ENCODE peak calls at places on chromosomes 7 and 10, in five cellular contexts. J is body of pancreas, F is adrenal gland, W is K562, R is lower lobe of right lung. O is an unnamed sample. For H3K4me1, the result is how much of the 10 kb centered on the place peaks cover.

GRCh38 chr10:25974897-25975459 is 40.9 kb downstream of the MYO3A start:
- DNase-seq in J (no peak), W (no peak), F (no peak), R (no peak), O (no peak)

GRCh38 chr7:98758157-98758556 is 111.7 kb downstream of the TMEM130 start:
- DNase-seq in R (no peak), J (no peak), F (no peak), W (no peak), O (no peak)

GRCh38 chr7:158413962-158414961 is 173.4 kb downstream of the PTPRN2 start:
- DNase-seq in F (no peak), J (no peak), W (no peak), R (no peak), O (no peak)

GRCh38 chr10:69409968-69410367 is 6.8 kb downstream of the TACR2 start:
- DNase-seq in R (no peak), W (peak), F (peak), J (peak), O (no peak)

GRCh38 chr10:132519382-132520146 is 18.0 kb upstream of the INPP5A start:
- DNase-seq in F (no peak), W (no peak), R (peak), J (no peak), O (peak)

GRCh38 chr10:11035318-11035920 is 17.7 kb downstream of the CELF2 start:
- DNase-seq in F (peak), W (no peak), R (no peak), J (peak), O (peak)

GRCh38 chr10:114174462-114175190 is 623 bp upstream of the CCDC186 start:
- DNase-seq in W (no peak), J (peak), F (peak), R (peak), O (peak)

GRCh38 chr7:103560136-103560535 is 114.1 kb upstream of the SLC26A5 start:
- DNase-seq in F (no peak), J (no peak), W (no peak), R (no peak), O (no peak)

GRCh38 chr10:28939352-28940157 is 262.2 kb downstream of the BAMBI start:
- DNase-seq in F (peak), J (peak), R (peak), W (peak), O (no peak)

GRCh38 chr7:140923358-140924006 is 1.2 kb downstream of the BRAF start:
- DNase-seq in R (no peak), J (peak), W (peak), F (peak), O (no peak)

GRCh38 chr7:768881-769504 is 41.9 kb upstream of the PRKAR1B start:
- DNase-seq in R (no peak), W (peak), J (no peak), F (peak), O (no peak)

GRCh38 chr10:124469956-124470484 is 8.4 kb downstream of the LHPP start:
- DNase-seq in J (no peak), F (no peak), R (no peak), W (no peak), O (no peak)

GRCh38 chr10:18104223-18104872 is 35.9 kb upstream of the CACNB2 start:
- DNase-seq in R (peak), J (peak), W (peak), F (peak), O (no peak)

GRCh38 chr10:80471715-80472233 is 17.7 kb downstream of the TSPAN14 start:
- DNase-seq in R (no peak), F (no peak), J (no peak), W (no peak), O (peak)

GRCh38 chr7:84524714-84525694 is 330.4 kb upstream of the SEMA3A start:
- DNase-seq in F (no peak), W (no peak), R (no peak), J (no peak), O (no peak)

GRCh38 chr7:95027181-95027872 is 119.9 kb downstream of the PPP1R9A start:
- DNase-seq in R (no peak), W (no peak), F (no peak), J (no peak), O (no peak)

GRCh38 chr10:122308487-122309141 is 37.5 kb downstream of the BTBD16 start:
- DNase-seq in F (peak), J (no peak), W (no peak), R (no peak), O (no peak)

GRCh38 chr10:122550983-122551382 is 9.6 kb upstream of the DMBT1 start:
- DNase-seq in J (no peak), F (no peak), R (no peak), W (no peak), O (no peak)

GRCh38 chr7:44286182-44286617 is 39.2 kb downstream of the CAMK2B start:
- DNase-seq in F (peak), J (peak), R (no peak), W (peak), O (peak)

GRCh38 chr7:13540429-13540828 is 449.0 kb downstream of the ETV1 start:
- DNase-seq in W (no peak), R (no peak), J (no peak), F (no peak), O (no peak)

GRCh38 chr10:58704226-58705200 is 191.8 kb downstream of the BICC1 start:
- DNase-seq in W (no peak), R (no peak), F (peak), J (no peak), O (no peak)

GRCh38 chr7:107232568-107233090 is 63.8 kb downstream of the HBP1 start:
- DNase-seq in F (no peak), R (no peak), W (no peak), J (no peak), O (no peak)

GRCh38 chr7:65239707-65240352 is 133.8 kb upstream of the ZNF92 start:
- DNase-seq in W (no peak), R (peak), F (peak), J (peak), O (no peak)

GRCh38 chr10:31927597-31928530 is 767 bp downstream of the ARHGAP12 start:
- DNase-seq in W (peak), R (peak), J (peak), F (peak), O (peak)

GRCh38 chr10:6838118-6838517 is 258.0 kb upstream of the PRKCQ start:
- DNase-seq in R (no peak), F (no peak), W (no peak), J (no peak), O (no peak)

GRCh38 chr10:17905491-17905890 is 46.2 kb upstream of the SLC39A12 start:
- DNase-seq in W (no peak), R (no peak), F (no peak), J (no peak), O (no peak)

DNA sequence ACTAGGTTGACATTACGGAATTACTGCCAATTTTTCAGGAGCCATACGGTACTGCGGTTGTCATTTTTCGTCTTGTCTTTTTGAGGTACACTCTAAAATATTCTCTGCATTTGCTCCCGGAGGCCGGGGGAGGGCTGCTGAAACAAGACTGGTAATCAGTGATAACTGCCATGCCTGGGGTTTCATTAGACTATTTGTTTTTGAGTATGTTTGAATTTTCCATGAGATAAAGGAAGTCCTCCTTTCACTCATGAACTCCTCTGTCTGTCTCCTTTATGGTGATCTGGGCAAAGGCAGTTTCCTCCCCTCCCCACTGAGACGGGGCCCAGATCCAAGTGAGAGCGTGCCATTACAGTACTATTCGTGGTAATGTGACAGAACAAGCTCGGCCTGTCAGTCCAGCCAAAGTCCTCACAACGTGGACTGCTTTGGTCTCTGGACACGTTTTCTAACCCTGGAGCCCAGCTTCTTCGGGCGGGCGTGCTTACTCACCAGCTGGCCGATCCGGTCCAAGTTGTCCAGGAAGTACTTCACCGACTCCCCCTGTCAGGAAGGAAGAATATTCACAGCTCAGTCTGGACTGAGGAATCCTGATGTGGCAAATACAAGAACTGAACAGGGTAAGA is 45.1 kb downstream of the AMZ1 start:
- DNase-seq in F (peak), R (no peak), W (peak), J (peak), O (peak)
- H3K4me1 ChIP-seq in F (under half), R (half or more), W (half or more), J (under half), O (under half)

GRCh38 chr7:126791306-126791705 is 461.4 kb downstream of the GRM8 start:
- DNase-seq in J (no peak), W (no peak), F (peak), R (no peak), O (no peak)

GRCh38 chr7:126792501-126792900 is 460.2 kb downstream of the GRM8 start:
- DNase-seq in R (no peak), W (no peak), F (no peak), J (no peak), O (no peak)

DNA sequence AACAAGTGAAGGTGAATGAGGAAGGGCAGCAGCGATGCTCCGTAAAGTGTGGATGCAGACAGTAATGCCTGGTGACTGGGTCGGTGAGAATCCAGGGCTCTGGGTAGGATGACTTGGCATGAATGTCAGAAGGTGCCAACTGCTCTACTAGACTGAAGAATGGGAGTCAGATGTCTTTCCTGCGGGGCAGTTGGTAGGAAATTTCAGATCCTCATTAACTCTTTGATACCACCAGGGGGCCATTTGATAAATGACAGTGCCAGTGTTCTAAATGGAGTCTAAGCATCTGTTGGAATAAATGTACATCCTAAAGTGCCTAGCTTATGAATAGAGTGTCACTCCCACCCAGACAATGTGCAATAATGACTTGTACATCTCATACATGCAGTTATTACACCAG is 462.0 kb downstream of the GRM8 start:
- DNase-seq in W (no peak), R (no peak), J (no peak), F (no peak), O (no peak)
- TF ChIP-seq CTCF in W (peak), R (no peak), J (no peak), F (no peak), O (peak)

GRCh38 chr10:79136227-79137005 is 67.7 kb downstream of the ZMIZ1 start:
- DNase-seq in J (no peak), W (no peak), R (no peak), F (no peak), O (no peak)

GRCh38 chr10:79137404-79137803 is 68.6 kb downstream of the ZMIZ1 start:
- DNase-seq in R (no peak), J (no peak), F (no peak), W (no peak), O (no peak)

GRCh38 chr10:79137826-79138225 is 69.1 kb downstream of the ZMIZ1 start:
- DNase-seq in F (no peak), R (no peak), J (peak), W (no peak), O (no peak)

GRCh38 chr10:79133386-79133785 is 64.6 kb downstream of the ZMIZ1 start:
- DNase-seq in J (no peak), R (no peak), F (no peak), W (no peak), O (no peak)

DNA sequence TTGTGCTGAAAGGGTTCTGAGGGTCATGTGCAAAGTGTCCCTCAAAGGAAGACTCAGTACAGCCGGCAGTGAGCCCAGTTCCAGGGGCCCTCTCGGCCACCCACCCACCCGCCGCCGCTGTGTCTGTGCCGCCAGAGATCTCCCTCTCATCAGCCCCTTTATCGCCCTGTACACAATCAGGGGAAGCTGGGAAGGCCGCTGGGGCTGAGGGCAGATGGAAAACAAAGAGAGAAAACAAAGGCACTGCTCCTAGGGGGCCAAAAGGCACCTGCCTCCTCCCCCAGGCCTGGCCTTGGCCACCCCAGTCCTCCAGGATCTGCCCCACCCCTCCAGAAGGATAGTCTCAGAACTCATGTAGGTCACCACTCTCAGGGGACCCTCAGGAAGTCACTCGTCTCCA is 67.0 kb downstream of the ZMIZ1 start:
- DNase-seq in F (no peak), J (no peak), W (no peak), R (no peak), O (no peak)
- H3K4me1 ChIP-seq in F (half or more), J (under half), W (half or more), R (half or more), O (under half)

GRCh38 chr7:74625446-74625845 is 32.1 kb upstream of the GTF2I start:
- DNase-seq in R (no peak), F (peak), J (peak), W (peak), O (no peak)
- TF ChIP-seq CTCF in R (peak), F (peak), J (no peak), W (peak), O (peak)

DNA sequence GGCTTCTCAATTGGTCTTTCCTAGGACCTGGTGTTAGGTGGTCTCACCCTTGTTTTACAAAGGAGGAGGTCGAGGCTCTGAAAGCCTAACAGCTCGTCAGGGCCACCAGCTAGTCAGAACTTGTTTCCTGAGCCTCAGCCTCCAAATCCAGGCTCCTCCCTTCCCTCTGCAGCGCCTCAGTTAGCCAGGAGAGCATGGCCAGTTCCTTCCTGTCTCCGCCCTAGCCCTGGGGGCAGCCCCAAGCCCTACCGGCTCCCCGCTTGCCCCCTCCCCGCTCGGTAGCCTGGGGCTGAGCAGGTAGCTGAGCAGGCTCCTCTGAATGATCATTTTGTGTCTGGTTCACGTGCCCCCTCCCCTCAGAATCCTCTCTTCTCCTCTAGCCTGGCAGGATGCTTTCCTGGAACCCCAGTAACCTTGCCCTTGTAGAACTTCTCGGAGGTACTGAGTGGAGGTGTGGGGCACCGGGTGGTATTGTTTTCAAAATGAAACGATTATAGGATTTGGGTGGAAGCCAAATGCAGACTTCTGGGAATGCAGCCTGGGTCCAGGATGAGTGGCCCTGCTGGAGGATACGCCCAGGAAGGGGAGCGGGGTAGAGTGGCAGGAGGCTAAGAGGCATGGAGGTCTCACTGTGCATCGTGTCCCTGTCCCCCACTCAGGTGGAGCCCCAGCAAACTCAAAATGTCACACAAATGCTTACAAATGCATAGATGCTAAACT is 109.3 kb upstream of the PPIF start:
- DNase-seq in J (no peak), F (no peak), R (no peak), W (no peak), O (no peak)
- H3K4me1 ChIP-seq in J (under half), F (half or more), R (half or more), W (under half), O (under half)

DNA sequence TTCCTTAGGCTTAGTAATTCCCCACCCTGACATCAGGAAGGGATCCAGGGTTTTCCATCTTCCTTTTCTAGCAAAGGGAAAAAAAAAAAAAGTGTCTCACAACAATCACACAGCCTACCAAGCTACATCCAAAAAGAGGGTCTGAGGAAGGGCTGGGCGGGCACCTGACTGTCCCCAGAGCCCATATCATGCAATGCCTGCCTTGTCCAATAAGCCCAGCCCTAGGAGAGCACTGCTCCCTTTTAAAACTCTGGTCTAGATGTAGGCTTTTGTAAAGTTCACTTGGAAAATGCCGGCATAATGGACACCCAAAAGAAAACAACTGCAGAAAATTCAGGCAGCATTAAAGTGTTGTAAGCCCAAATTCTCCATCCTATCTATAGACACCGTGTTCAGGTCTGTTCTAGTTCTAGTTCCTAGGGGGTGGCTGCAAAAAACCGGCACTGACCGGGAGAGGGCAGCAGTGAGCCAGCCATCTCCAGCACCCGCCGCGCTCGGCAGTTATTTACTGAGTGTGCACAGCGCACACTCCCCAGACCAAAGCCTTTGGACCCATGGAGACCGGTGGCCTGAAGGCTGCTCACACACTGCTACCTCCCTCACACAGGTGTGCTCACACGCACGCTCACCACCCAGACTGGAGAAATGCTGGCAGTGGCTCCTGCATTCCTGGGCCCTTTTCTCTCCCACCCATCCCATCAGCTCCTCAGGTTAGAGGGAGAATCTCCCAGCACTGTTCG is 48.7 kb downstream of the PODXL start:
- DNase-seq in W (peak), R (peak), J (peak), F (peak), O (no peak)
- TF ChIP-seq CTCF in W (peak), R (peak), J (peak), F (peak), O (peak)

GRCh38 chr7:50364645-50365044 is 60.1 kb downstream of the IKZF1 start:
- DNase-seq in R (no peak), F (no peak), W (no peak), J (no peak), O (no peak)

GRCh38 chr7:50367570-50367969 is 63.1 kb downstream of the IKZF1 start:
- DNase-seq in J (no peak), W (no peak), R (no peak), F (no peak), O (no peak)

GRCh38 chr7:50368366-50368765 is 63.9 kb downstream of the IKZF1 start:
- DNase-seq in F (no peak), W (no peak), J (no peak), R (no peak), O (no peak)

GRCh38 chr7:50367098-50367497 is 62.6 kb downstream of the IKZF1 start:
- DNase-seq in W (no peak), F (no peak), J (no peak), R (no peak), O (no peak)

DNA sequence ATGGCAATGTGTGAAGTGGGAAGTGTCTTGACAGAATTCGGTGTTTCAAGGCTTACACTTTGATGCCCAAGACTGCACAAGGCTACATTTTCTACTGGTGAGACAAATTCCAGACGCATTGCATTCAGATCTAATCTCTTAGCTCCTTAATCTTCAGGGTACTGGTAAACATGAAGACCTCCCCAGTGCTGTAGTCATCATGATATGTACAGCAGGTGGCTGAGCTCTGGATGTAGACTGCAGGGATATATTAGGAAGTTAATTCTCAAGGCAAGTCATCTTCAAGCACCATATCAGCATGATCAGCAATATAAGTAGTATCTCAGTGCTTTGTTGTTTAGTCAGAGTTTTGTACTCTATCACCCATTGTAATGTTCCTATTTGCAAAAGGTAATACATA is 61.8 kb downstream of the IKZF1 start:
- DNase-seq in W (no peak), J (no peak), F (no peak), R (no peak), O (no peak)
- H3K4me1 ChIP-seq in W (under half), J (under half), F (under half), R (under half), O (under half)

GRCh38 chr10:71809628-71810027 is 36.3 kb upstream of the VSIR start:
- DNase-seq in F (no peak), R (no peak), W (no peak), J (no peak), O (no peak)

GRCh38 chr10:71811351-71811750 is 38.0 kb upstream of the VSIR start:
- DNase-seq in R (no peak), F (no peak), J (no peak), W (no peak), O (no peak)

GRCh38 chr10:71810048-71810750 is 36.9 kb upstream of the VSIR start:
- DNase-seq in F (no peak), R (no peak), J (no peak), W (no peak), O (no peak)

GRCh38 chr10:71812913-71813590 is 38.0 kb downstream of the PSAP start:
- DNase-seq in W (no peak), F (no peak), R (no peak), J (no peak), O (no peak)

GRCh38 chr10:71812016-71812912 is 38.8 kb downstream of the PSAP start:
- DNase-seq in W (peak), F (peak), R (peak), J (peak), O (no peak)
- TF ChIP-seq CTCF in W (peak), F (peak), R (peak), J (peak), O (peak)

O was measured in RWPE2.